ENCODE peak calls at places on chromosome 1, in nine cellular contexts. D is A549, P is mammary epithelial cell, S is Calu3, Z is GM12865, N is Panc1, T is endothelial cell of umbilical vein, K is heart left ventricle, B is tibial artery. M is an unnamed sample.
A peak's percentile ranks its signal among the peaks of the same experiment; 100 is the strongest.

GRCh38 chr1:225866061-225866844 is 15.9 kb downstream of the TMEM63A start:
- DNase-seq in D (no peak), P (no peak), S (no peak), Z (no peak), N (no peak), T (peak; percentile 57), K (no peak), B (no peak), M (peak; percentile 30)

GRCh38 chr1:210250665-210250997 is 18.0 kb downstream of the SERTAD4 start:
- DNase-seq in D (no peak), P (no peak), S (peak; percentile 39), Z (no peak), N (no peak), T (peak; percentile 60), K (peak; percentile 37), B (peak; percentile 74), M (no peak)

GRCh38 chr1:172287207-172287606 is 133.3 kb upstream of the C1orf105 start:
- DNase-seq in D (no peak), P (peak; percentile 54), S (no peak), Z (no peak), N (no peak), T (peak; percentile 61), K (peak; percentile 41), B (peak; percentile 79), M (no peak)

GRCh38 chr1:218634212-218634611 is 289.1 kb downstream of the TGFB2 start:
- DNase-seq in D (no peak), P (no peak), S (no peak), Z (no peak), N (no peak), T (no peak), K (no peak), B (no peak), M (no peak)

GRCh38 chr1:160997323-160998038 is 23.5 kb downstream of the F11R start:
- DNase-seq in D (peak; percentile 80), P (peak; percentile 64), S (peak; percentile 80), Z (peak; percentile 73), N (no peak), T (peak; percentile 90), K (peak; percentile 79), B (no peak), M (no peak)

GRCh38 chr1:53631622-53632310 is 107.2 kb downstream of the GLIS1 start:
- DNase-seq in D (no peak), P (no peak), S (no peak), Z (no peak), N (no peak), T (no peak), K (no peak), B (no peak), M (no peak)

GRCh38 chr1:23964790-23965740 is 5.4 kb downstream of the PNRC2 start:
- DNase-seq in D (no peak), P (no peak), S (no peak), Z (peak; percentile 22), N (no peak), T (peak; percentile 60), K (no peak), B (no peak), M (no peak)

GRCh38 chr1:46458190-46458589 is 31.4 kb upstream of the DMBX1 start:
- DNase-seq in D (no peak), P (no peak), S (no peak), Z (no peak), N (no peak), T (no peak), K (no peak), B (no peak), M (no peak)

GRCh38 chr1:162228586-162228985 is 148.1 kb downstream of the SPATA46 start:
- DNase-seq in D (no peak), P (no peak), S (no peak), Z (no peak), N (no peak), T (no peak), K (no peak), B (no peak), M (no peak)

GRCh38 chr1:118535901-118536300 is 350.9 kb upstream of the SPAG17 start:
- DNase-seq in D (no peak), P (no peak), S (no peak), Z (no peak), N (no peak), T (no peak), K (no peak), B (no peak), M (no peak)

GRCh38 chr1:81801834-81802531 is 1.2 kb downstream of the ADGRL2 start:
- DNase-seq in D (peak; percentile 27), P (peak; percentile 57), S (peak; percentile 38), Z (peak; percentile 14), N (no peak), T (peak; percentile 64), K (peak; percentile 36), B (peak; percentile 66), M (no peak)

GRCh38 chr1:20494609-20495311 is 8.8 kb upstream of the CAMK2N1 start:
- DNase-seq in D (no peak), P (peak; percentile 94), S (no peak), Z (no peak), N (no peak), T (peak; percentile 87), K (no peak), B (peak; percentile 17), M (peak; percentile 72)

GRCh38 chr1:212518188-212518951 is 85.7 kb downstream of the NENF start:
- DNase-seq in D (peak; percentile 75), P (peak; percentile 21), S (peak; percentile 76), Z (no peak), N (no peak), T (no peak), K (peak; percentile 83), B (peak; percentile 79), M (no peak)

GRCh38 chr1:172005856-172006255 is 164.6 kb downstream of the DNM3 start:
- DNase-seq in D (peak; percentile 15), P (peak; percentile 84), S (peak; percentile 60), Z (peak; percentile 4), N (no peak), T (no peak), K (no peak), B (no peak), M (no peak)

GRCh38 chr1:115753830-115754229 is 14.7 kb downstream of the CASQ2 start:
- DNase-seq in D (no peak), P (no peak), S (no peak), Z (no peak), N (no peak), T (no peak), K (peak; percentile 79), B (peak; percentile 72), M (no peak)

GRCh38 chr1:22777658-22778057 is 67.0 kb downstream of the EPHB2 start:
- DNase-seq in D (no peak), P (no peak), S (no peak), Z (no peak), N (no peak), T (no peak), K (no peak), B (no peak), M (no peak)

DNA sequence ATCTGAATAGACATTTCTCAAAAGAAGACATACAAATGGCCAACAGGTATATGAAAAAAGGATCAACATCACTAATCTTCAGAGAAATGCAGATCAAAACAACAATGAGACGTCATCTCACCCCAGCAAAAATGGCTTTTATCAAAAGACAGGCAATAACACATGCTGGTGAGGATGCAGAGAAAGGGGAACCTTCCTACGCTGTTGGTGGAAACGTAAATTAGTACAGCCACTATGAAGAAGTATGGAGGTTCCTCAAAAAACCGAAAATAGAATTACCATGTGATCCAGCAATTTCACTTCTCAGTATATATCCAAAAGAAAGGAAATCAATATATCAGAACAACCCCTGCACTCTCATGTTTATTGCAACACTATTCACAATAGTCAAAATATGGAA is 65.1 kb upstream of the ATP1B1 start:
- DNase-seq in D (no peak), P (no peak), S (no peak), Z (no peak), N (no peak), T (no peak), K (no peak), B (no peak), M (no peak)
- TF ChIP-seq CTCF in D (no peak), P (no peak), S (no peak), Z (no peak), N (no peak), T (no peak), K (no peak), B (no peak), M (no peak)

DNA sequence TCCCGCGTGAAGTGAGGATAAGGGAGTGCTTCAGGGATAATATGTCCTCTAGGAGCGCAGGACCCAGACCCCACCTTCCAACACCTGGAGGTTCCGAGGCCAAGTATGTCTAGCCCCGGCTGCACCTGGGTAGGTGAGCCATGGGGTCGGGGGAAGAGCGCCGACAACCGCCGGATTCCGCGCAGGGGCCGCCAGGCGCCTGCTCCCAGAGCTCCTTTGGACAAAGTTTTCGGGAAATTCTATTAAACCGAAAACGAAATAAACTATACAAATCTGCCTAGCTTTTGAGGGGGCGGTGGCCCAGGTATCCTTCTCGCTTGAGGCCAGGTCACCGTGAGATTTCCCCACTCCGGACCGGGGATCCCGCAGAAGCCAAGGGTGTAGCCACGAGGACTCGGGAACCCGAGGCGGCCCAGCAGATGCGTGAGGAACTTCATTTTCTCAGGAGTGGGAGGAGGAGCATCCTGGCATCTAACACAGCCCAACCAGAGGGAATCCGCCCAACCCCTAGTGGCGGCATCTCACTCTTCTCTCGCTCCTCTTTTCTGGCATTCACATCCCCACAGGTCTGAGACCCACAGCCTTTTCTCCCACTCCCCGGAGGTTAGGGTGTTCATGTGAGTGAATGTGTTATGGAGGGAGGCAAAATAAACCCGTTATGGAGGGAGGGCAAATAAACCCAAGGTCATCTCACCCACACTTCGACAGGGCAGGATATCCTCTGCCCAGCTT is 2.3 kb upstream of the DMRTA2 start:
- DNase-seq in D (peak; percentile 35), P (no peak), S (no peak), Z (no peak), N (no peak), T (no peak), K (no peak), B (no peak), M (no peak)
- TF ChIP-seq CTCF in D (no peak), P (no peak), S (no peak), Z (no peak), N (no peak), T (peak; percentile 6), K (no peak), B (no peak), M (peak; percentile 1)

DNA sequence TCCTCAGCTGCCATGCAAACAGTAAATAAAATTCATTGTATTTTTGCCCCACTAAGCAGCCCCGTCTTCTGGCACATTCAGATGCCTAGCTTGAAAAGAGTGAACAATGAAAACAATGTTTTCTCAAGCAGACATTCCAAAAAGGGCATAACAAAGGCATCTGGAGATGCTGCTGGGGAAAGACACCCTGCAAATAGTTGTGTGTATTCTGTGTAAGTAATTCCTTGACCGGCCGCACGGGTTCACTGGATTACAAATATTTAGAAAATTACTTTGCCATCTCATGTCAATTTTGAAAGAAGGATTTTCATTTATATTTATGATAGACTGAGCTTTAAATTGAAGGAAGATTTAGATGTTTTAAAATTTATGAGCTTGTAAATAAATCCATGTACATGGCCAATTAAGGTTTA is 142.2 kb downstream of the SLC45A1 start:
- DNase-seq in D (no peak), P (no peak), S (no peak), Z (no peak), N (no peak), T (no peak), K (no peak), B (no peak), M (no peak)
- TF ChIP-seq CTCF in D (no peak), P (no peak), S (no peak), Z (no peak), N (no peak), T (no peak), K (no peak), B (no peak), M (peak; percentile 18)

DNA sequence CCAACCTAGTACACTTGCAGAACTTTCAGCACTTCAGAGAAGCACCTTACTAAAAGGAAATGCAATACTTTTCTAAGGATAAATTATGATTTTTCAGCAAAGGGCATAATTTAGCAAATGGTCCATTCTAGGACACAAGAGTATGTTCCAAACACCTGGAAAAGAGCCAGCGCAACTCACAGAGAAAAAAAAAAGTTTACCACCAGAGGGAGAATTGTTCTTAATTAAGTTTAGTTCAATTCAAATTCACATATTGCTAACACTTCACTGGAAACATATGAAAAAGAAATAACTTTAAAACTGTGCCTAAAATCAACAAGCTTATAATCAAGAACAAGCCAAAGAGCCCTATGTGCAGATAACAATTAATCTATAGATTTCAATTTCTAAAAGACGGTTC is 338.1 kb downstream of the SEC16B start:
- DNase-seq in D (no peak), P (no peak), S (no peak), Z (no peak), N (no peak), T (no peak), K (no peak), B (no peak), M (no peak)
- TF ChIP-seq CTCF in D (no peak), P (no peak), S (no peak), Z (no peak), N (no peak), T (no peak), K (no peak), B (no peak), M (no peak)

M was measured in AG04450.